ENCODE peak calls at places on chromosomes 6 and 20, in seven cellular contexts. P, E, V, G, T, I and X are unnamed samples. For H3K4me1 and H3K36me3, the result is how much of the 10 kb centered on the place peaks cover.

GRCh38 chr20:21741266-21741665 is 35.8 kb downstream of the PAX1 start:
- DNase-seq in P (no peak), E (no peak), V (no peak), G (no peak), T (no peak), I (no peak), X (no peak)

GRCh38 chr20:44495802-44496481 is 20.3 kb downstream of the TTPAL start:
- DNase-seq in P (no peak), E (peak), V (no peak), G (no peak), T (peak), I (no peak), X (no peak)

GRCh38 chr6:138772596-138773176 is 883 bp upstream of the CCDC28A start:
- DNase-seq in P (no peak), E (no peak), V (no peak), G (no peak), T (no peak), I (no peak), X (no peak)

GRCh38 chr20:46122071-46122470 is 4.0 kb downstream of the CD40 start:
- DNase-seq in P (no peak), E (no peak), V (no peak), G (no peak), T (peak), I (peak), X (no peak)

GRCh38 chr6:155201461-155202226 is 62.2 kb upstream of the CLDN20 start:
- DNase-seq in P (peak), E (peak), V (no peak), G (peak), T (peak), I (no peak), X (no peak)

GRCh38 chr6:308768-309167 is 16.5 kb downstream of the DUSP22 start:
- DNase-seq in P (no peak), E (no peak), V (no peak), G (no peak), T (no peak), I (no peak), X (no peak)

GRCh38 chr6:49336514-49337131 is 126.4 kb downstream of the MMUT start:
- DNase-seq in P (peak), E (peak), V (no peak), G (peak), T (no peak), I (peak), X (no peak)

GRCh38 chr6:96466149-96466863 is 55.3 kb upstream of the UFL1 start:
- DNase-seq in P (no peak), E (no peak), V (no peak), G (no peak), T (peak), I (no peak), X (no peak)

GRCh38 chr6:136517002-136517401 is 33.2 kb downstream of the MAP7 start:
- DNase-seq in P (no peak), E (no peak), V (no peak), G (no peak), T (peak), I (no peak), X (no peak)

GRCh38 chr20:48937674-48938073 is 16.2 kb downstream of the ARFGEF2 start:
- DNase-seq in P (no peak), E (no peak), V (no peak), G (no peak), T (no peak), I (no peak), X (no peak)

GRCh38 chr20:20593447-20594170 is 118.8 kb downstream of the RALGAPA2 start:
- DNase-seq in P (peak), E (peak), V (no peak), G (peak), T (peak), I (no peak), X (no peak)

GRCh38 chr20:19782669-19783068 is 24.6 kb downstream of the RIN2 start:
- DNase-seq in P (no peak), E (no peak), V (no peak), G (no peak), T (no peak), I (no peak), X (no peak)

GRCh38 chr20:47196091-47197081 is 160.1 kb downstream of the ZMYND8 start:
- DNase-seq in P (peak), E (peak), V (peak), G (peak), T (peak), I (peak), X (peak)

GRCh38 chr6:132712366-132712765 is 1.5 kb downstream of the VNN1 start:
- DNase-seq in P (no peak), E (no peak), V (no peak), G (peak), T (peak), I (no peak), X (no peak)

GRCh38 chr6:80196914-80197313 is 90.4 kb downstream of the BCKDHB start:
- DNase-seq in P (no peak), E (no peak), V (no peak), G (no peak), T (no peak), I (no peak), X (no peak)

GRCh38 chr6:119171864-119172588 is 93.6 kb upstream of the FAM184A start:
- DNase-seq in P (no peak), E (no peak), V (no peak), G (no peak), T (no peak), I (no peak), X (no peak)
- H3K4me1 ChIP-seq in P (under half), E (under half), V (under half), G (under half), T (under half), I (under half), X (under half)

GRCh38 chr6:7566031-7566556 is 23.9 kb upstream of the SNRNP48 start:
- DNase-seq in P (no peak), E (no peak), V (no peak), G (no peak), T (no peak), I (no peak), X (no peak)

GRCh38 chr6:7569082-7569481 is 20.9 kb upstream of the SNRNP48 start:
- DNase-seq in P (no peak), E (no peak), V (no peak), G (no peak), T (no peak), I (no peak), X (no peak)

GRCh38 chr6:7568021-7568420 is 22.0 kb upstream of the SNRNP48 start:
- DNase-seq in P (no peak), E (no peak), V (no peak), G (no peak), T (no peak), I (no peak), X (no peak)

GRCh38 chr6:7562769-7563168 is 21.3 kb downstream of the DSP start:
- DNase-seq in P (no peak), E (no peak), V (no peak), G (no peak), T (no peak), I (no peak), X (no peak)

DNA sequence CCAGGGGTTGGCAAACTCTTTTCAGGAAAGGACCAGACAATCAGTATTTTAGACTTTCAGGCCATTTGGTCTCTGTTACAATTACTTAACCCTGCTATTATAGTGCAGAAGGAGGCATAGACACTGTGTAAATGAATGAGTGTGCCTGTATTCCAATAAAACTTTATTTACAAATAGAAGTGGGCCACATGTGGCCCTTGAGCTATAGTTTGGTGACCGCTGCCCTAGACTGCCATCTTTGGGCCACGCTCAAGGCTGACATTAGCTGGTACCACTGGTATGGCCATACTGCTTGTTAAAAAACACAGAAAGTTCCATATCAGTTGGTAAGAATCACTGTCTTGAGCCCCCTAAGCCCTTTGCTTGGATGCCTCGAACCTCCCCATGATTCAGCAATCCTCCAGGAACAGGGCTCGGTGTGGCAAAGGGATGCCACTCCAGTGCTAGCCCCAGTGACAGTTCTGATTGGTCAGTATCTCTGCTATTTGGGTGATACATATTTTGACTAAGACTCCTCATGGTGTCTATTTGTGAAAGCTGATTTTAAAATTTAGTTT is 23.3 kb upstream of the SNRNP48 start:
- DNase-seq in P (no peak), E (no peak), V (no peak), G (no peak), T (peak), I (no peak), X (no peak)
- H3K36me3 ChIP-seq in P (under half), E (under half), V (under half), G (under half), T (half or more), I (half or more), X (under half)

GRCh38 chr20:2109425-2110210 is 8.0 kb downstream of the STK35 start:
- DNase-seq in P (no peak), E (peak), V (no peak), G (peak), T (no peak), I (peak), X (no peak)
- H3K4me1 ChIP-seq in P (under half), E (under half), V (under half), G (under half), T (under half), I (half or more), X (under half)

GRCh38 chr6:39812853-39813533 is 20.8 kb downstream of the DAAM2 start:
- DNase-seq in P (no peak), E (no peak), V (no peak), G (no peak), T (no peak), I (no peak), X (no peak)

GRCh38 chr6:39812496-39812852 is 20.3 kb downstream of the DAAM2 start:
- DNase-seq in P (no peak), E (no peak), V (no peak), G (no peak), T (no peak), I (no peak), X (no peak)

GRCh38 chr6:39806277-39806676 is 14.1 kb downstream of the DAAM2 start:
- DNase-seq in P (no peak), E (no peak), V (no peak), G (no peak), T (no peak), I (no peak), X (no peak)

GRCh38 chr6:39811835-39812345 is 19.7 kb downstream of the DAAM2 start:
- DNase-seq in P (no peak), E (no peak), V (no peak), G (no peak), T (no peak), I (no peak), X (no peak)

GRCh38 chr6:39808934-39809333 is 16.8 kb downstream of the DAAM2 start:
- DNase-seq in P (no peak), E (no peak), V (no peak), G (no peak), T (no peak), I (no peak), X (no peak)
- H3K36me3 ChIP-seq in P (under half), E (under half), V (under half), G (under half), T (under half), I (under half), X (under half)

GRCh38 chr20:38725959-38726848 is 1.9 kb downstream of the SLC32A1 start:
- DNase-seq in P (peak), E (peak), V (no peak), G (no peak), T (peak), I (peak), X (no peak)
- H3K4me1 ChIP-seq in P (under half), E (under half), V (under half), G (under half), T (under half), I (under half), X (under half)

GRCh38 chr6:116726947-116727346 is 38.6 kb downstream of the FAM162B start:
- DNase-seq in P (no peak), E (no peak), V (no peak), G (no peak), T (no peak), I (no peak), X (no peak)

DNA sequence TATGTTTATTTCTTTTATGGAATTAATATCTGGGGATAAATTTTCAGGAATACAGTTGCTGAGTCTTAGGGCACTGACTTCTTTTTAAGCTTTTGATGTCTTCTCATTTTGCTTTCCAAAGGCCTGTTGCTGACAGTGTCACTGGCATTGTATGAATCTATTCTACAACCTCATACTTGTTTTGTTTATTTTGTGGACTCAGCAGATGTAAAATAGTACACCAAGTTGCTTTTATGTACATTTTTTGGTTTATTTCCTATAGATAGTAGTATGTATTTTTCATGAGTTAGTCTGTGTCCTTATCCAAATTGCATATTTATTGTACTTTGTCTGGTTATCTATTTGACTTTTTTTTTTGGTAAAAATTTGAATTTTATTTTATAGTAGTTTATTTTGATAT is 35.0 kb downstream of the FAM162B start:
- DNase-seq in P (no peak), E (no peak), V (no peak), G (no peak), T (no peak), I (no peak), X (no peak)
- H3K36me3 ChIP-seq in P (under half), E (under half), V (half or more), G (under half), T (under half), I (half or more), X (under half)

GRCh38 chr6:35439308-35439707 is 12.8 kb upstream of the FANCE start:
- DNase-seq in P (no peak), E (no peak), V (no peak), G (no peak), T (no peak), I (no peak), X (no peak)
- H3K4me1 ChIP-seq in P (under half), E (under half), V (under half), G (under half), T (under half), I (under half), X (under half)

DNA sequence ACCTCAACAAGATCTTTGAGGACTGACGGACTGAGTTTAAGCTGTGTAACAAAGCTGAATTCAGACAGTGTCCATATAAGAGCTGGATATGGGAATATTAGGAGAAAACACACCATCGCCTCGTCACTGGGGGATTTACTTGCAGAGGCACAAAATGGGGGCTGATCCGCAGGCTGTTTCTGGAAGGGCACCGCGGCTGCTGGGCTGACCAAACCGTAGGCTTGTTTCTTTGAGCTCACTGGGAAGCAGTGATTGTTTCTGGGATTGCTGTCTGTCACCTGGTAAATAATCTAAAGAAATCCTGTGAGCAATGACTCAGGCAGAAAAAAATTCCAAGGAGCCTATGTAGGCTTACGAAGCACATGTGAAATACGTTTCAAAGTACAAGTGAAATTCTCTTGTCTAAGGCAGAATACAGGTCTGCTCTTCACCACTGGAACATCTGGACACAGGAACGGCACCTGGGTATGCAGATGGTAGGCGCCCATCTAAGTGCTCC is 63.9 kb upstream of the MPC1 start:
- DNase-seq in P (no peak), E (peak), V (no peak), G (no peak), T (no peak), I (peak), X (no peak)
- H3K36me3 ChIP-seq in P (under half), E (under half), V (under half), G (under half), T (under half), I (half or more), X (under half)

GRCh38 chr6:122678841-122679240 is 68.6 kb downstream of the PKIB start:
- DNase-seq in P (no peak), E (no peak), V (no peak), G (no peak), T (no peak), I (no peak), X (no peak)
- H3K4me1 ChIP-seq in P (under half), E (under half), V (under half), G (under half), T (under half), I (under half), X (under half)